ENCODE peak calls at places on chromosomes 3 and 15, in five cellular contexts. V is transverse colon, Y is GM20000, K is AG09309, G is Peyer's patch. R is an unnamed sample.
A peak's percentile ranks its signal among the peaks of the same experiment; 100 is the strongest.

GRCh38 chr3:74631341-74631740 is 16.9 kb upstream of the CNTN3 start:
- DNase-seq in V (no peak), Y (no peak), K (no peak), G (no peak), R (no peak)

GRCh38 chr3:129239992-129240391 is 9.4 kb upstream of the COPG1 start:
- DNase-seq in V (no peak), Y (no peak), K (no peak), G (no peak), R (no peak)

GRCh38 chr15:23570466-23570865 is 5.0 kb downstream of the MKRN3 start:
- DNase-seq in V (no peak), Y (no peak), K (no peak), G (no peak), R (no peak)

GRCh38 chr3:67028385-67028784 is 30.3 kb downstream of the KBTBD8 start:
- DNase-seq in V (no peak), Y (no peak), K (no peak), G (no peak), R (no peak)

GRCh38 chr3:42690766-42691680 is 5.7 kb downstream of the KLHL40 start:
- DNase-seq in V (no peak), Y (no peak), K (no peak), G (no peak), R (no peak)

GRCh38 chr3:195071916-195072820 is 198.8 kb downstream of the XXYLT1 start:
- DNase-seq in V (peak; percentile 3), Y (no peak), K (no peak), G (peak; percentile 30), R (no peak)

GRCh38 chr3:62665627-62666433 is 209.4 kb downstream of the CADPS start:
- DNase-seq in V (peak; percentile 83), Y (peak; percentile 27), K (peak; percentile 16), G (peak; percentile 84), R (peak; percentile 24)

GRCh38 chr3:139309880-139310279 is 33.9 kb upstream of the MRPS22 start:
- DNase-seq in V (no peak), Y (no peak), K (no peak), G (no peak), R (no peak)

GRCh38 chr3:129507181-129507831 is 21.1 kb upstream of the RHO start:
- DNase-seq in V (no peak), Y (no peak), K (no peak), G (no peak), R (no peak)

GRCh38 chr15:42130246-42130986 is 26.0 kb downstream of the PLA2G4F start:
- DNase-seq in V (no peak), Y (no peak), K (no peak), G (no peak), R (no peak)

GRCh38 chr3:103218793-103219192 is 784.0 kb downstream of the ZPLD1 start:
- DNase-seq in V (no peak), Y (peak; percentile 17), K (no peak), G (no peak), R (peak; percentile 12)

GRCh38 chr15:71480566-71480965 is 329.8 kb upstream of the NR2E3 start:
- DNase-seq in V (no peak), Y (no peak), K (no peak), G (no peak), R (no peak)

GRCh38 chr15:45205192-45205591 is 17.4 kb upstream of the SHF start:
- DNase-seq in V (peak; percentile 78), Y (peak; percentile 72), K (peak; percentile 41), G (peak; percentile 67), R (peak; percentile 69)

GRCh38 chr3:6719999-6720398 is 140.9 kb upstream of the GRM7 start:
- DNase-seq in V (no peak), Y (no peak), K (no peak), G (no peak), R (no peak)

GRCh38 chr15:88275804-88276203 is 19.3 kb upstream of the NTRK3 start:
- DNase-seq in V (no peak), Y (no peak), K (no peak), G (no peak), R (no peak)

GRCh38 chr3:55668359-55668758 is 181.3 kb upstream of the WNT5A start:
- DNase-seq in V (no peak), Y (no peak), K (no peak), G (no peak), R (no peak)

GRCh38 chr3:46829699-46830208 is 33.5 kb downstream of the MYL3 start:
- DNase-seq in V (no peak), Y (peak; percentile 83), K (no peak), G (no peak), R (peak; percentile 78)

GRCh38 chr3:73709712-73710111 is 85.0 kb upstream of the PDZRN3 start:
- DNase-seq in V (no peak), Y (no peak), K (no peak), G (no peak), R (no peak)

GRCh38 chr15:99906793-99907192 is 173.6 kb upstream of the LYSMD4 start:
- DNase-seq in V (no peak), Y (no peak), K (no peak), G (no peak), R (no peak)
- TF ChIP-seq CTCF in V (no peak), Y (no peak), K (no peak), G (no peak), R (no peak)

GRCh38 chr3:132549169-132549568 is 47.9 kb upstream of the ACKR4 start:
- DNase-seq in V (no peak), Y (no peak), K (no peak), G (no peak), R (no peak)
- TF ChIP-seq CTCF in V (no peak), Y (no peak), K (no peak), G (no peak), R (no peak)

DNA sequence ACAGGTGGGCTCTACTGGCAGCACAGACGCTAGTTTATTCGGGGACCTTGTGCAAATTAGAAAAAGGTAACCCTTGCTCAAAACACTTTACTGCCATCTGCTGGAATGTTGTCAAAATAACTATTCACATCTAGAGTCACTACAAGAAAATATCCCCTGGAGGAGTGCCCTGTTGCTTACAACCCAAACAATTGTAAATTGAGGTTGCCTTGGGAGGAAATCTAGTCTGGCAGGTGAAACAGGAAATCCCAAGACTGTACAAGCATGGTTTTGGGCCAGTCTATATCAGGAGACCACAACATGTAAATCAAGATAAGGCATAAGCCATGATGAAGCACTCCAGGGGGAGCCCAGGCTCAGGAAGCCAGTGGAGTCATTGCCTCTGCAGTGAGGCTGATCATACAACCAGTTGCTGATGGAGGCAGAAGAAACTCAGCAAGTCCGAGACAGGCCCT is 136.8 kb upstream of the ACP3 start:
- DNase-seq in V (no peak), Y (peak; percentile 30), K (peak; percentile 31), G (no peak), R (peak; percentile 15)
- TF ChIP-seq CTCF in V (no peak), Y (peak; percentile 38), K (peak; percentile 57), G (peak; percentile 30), R (peak; percentile 37)

GRCh38 chr3:52227117-52227516 is 1.7 kb upstream of the TLR9 start:
- DNase-seq in V (no peak), Y (no peak), K (no peak), G (no peak), R (no peak)
- TF ChIP-seq CTCF in V (no peak), Y (no peak), K (no peak), G (no peak), R (no peak)

GRCh38 chr3:108090701-108091497 is at the start of gene CD47:
- DNase-seq in V (peak; percentile 96), Y (peak; percentile 98), K (peak; percentile 41), G (peak; percentile 97), R (peak; percentile 96)
- TF ChIP-seq CTCF in V (no peak), Y (no peak), K (no peak), G (no peak), R (no peak)

DNA sequence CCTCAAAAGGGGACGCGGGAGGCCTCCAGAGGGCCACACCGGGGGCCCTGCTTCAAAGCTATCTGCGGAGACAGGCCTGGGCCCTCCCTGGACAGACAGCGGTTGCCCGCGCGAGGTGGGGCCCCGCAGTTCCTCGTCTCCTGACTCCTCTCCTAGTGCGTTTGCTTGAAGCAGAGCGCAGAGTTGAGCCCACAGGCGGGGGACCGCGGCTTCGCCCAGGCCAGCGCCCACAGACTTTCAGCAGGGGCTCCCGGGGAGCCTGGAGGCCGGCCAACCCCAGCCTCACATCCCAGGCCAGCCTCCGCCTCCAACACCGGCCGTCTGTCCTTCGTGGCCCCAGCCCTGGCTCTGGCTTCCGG is 540 bp upstream of the ADAMTS7 start:
- DNase-seq in V (no peak), Y (no peak), K (no peak), G (no peak), R (no peak)
- TF ChIP-seq CTCF in V (no peak), Y (no peak), K (no peak), G (no peak), R (no peak)